ENCODE peak calls at places on chromosome 13, in six cellular contexts. V, T, M, P, A and O are unnamed samples.

GRCh38 chr13:113748101-113748861 is 10.7 kb upstream of the TMEM255B start:
- DNase-seq in V (no peak), T (no peak), M (no peak), P (no peak), A (no peak), O (no peak)

GRCh38 chr13:100517135-100517534 is 71.5 kb downstream of the GGACT start:
- DNase-seq in V (no peak), T (no peak), M (no peak), P (no peak), A (no peak), O (no peak)

GRCh38 chr13:74657765-74658164 is 523.6 kb upstream of the KLF12 start:
- DNase-seq in V (no peak), T (no peak), M (no peak), P (no peak), A (no peak), O (no peak)

GRCh38 chr13:76019421-76020044 is 383.4 kb downstream of the LMO7 start:
- DNase-seq in V (no peak), T (no peak), M (peak; percentile 4), P (no peak), A (peak; percentile 21), O (no peak)

GRCh38 chr13:110564472-110564985 is 3.0 kb upstream of the RAB20 start:
- DNase-seq in V (no peak), T (no peak), M (no peak), P (no peak), A (no peak), O (no peak)

GRCh38 chr13:110512198-110512740 is 49.3 kb downstream of the RAB20 start:
- DNase-seq in V (no peak), T (no peak), M (no peak), P (no peak), A (no peak), O (no peak)

GRCh38 chr13:114079601-114080536 is 52.6 kb downstream of the RASA3 start:
- DNase-seq in V (no peak), T (no peak), M (no peak), P (no peak), A (no peak), O (no peak)

GRCh38 chr13:60887711-60888110 is 490.7 kb downstream of the TDRD3 start:
- DNase-seq in V (no peak), T (no peak), M (no peak), P (no peak), A (no peak), O (no peak)

GRCh38 chr13:39129253-39129652 is 91.0 kb downstream of the NHLRC3 start:
- DNase-seq in V (no peak), T (no peak), M (no peak), P (no peak), A (no peak), O (no peak)

GRCh38 chr13:97359181-97360057 is 74.5 kb upstream of the RAP2A start:
- DNase-seq in V (peak; percentile 18), T (peak; percentile 87), M (peak; percentile 62), P (peak; percentile 87), A (peak; percentile 37), O (no peak)

GRCh38 chr13:84405286-84405685 is 523.0 kb upstream of the SLITRK1 start:
- DNase-seq in V (no peak), T (no peak), M (no peak), P (peak; percentile 12), A (no peak), O (no peak)

GRCh38 chr13:74528751-74529513 is 394.7 kb upstream of the KLF12 start:
- DNase-seq in V (no peak), T (no peak), M (no peak), P (no peak), A (no peak), O (no peak)

GRCh38 chr13:24630851-24631341 is 49.3 kb upstream of the ATP12A start:
- DNase-seq in V (no peak), T (no peak), M (no peak), P (peak; percentile 52), A (no peak), O (no peak)

GRCh38 chr13:76903544-76904162 is 17.4 kb upstream of the KCTD12 start:
- DNase-seq in V (peak; percentile 48), T (peak; percentile 50), M (peak; percentile 70), P (peak; percentile 87), A (peak; percentile 50), O (peak; percentile 46)

GRCh38 chr13:95585867-95586266 is 33.3 kb downstream of the CLDN10 start:
- DNase-seq in V (no peak), T (no peak), M (no peak), P (no peak), A (no peak), O (no peak)

GRCh38 chr13:40438999-40439797 is 227.2 kb downstream of the FOXO1 start:
- DNase-seq in V (no peak), T (no peak), M (peak; percentile 23), P (peak; percentile 68), A (no peak), O (no peak)

GRCh38 chr13:46359731-46360130 is 27.3 kb downstream of the RUBCNL start:
- DNase-seq in V (no peak), T (no peak), M (no peak), P (peak; percentile 30), A (no peak), O (no peak)

GRCh38 chr13:113888701-113889330 is 24.9 kb upstream of the GAS6 start:
- DNase-seq in V (no peak), T (no peak), M (no peak), P (no peak), A (no peak), O (no peak)

GRCh38 chr13:64819081-64819480 is 2411.1 kb downstream of the PCDH9 start:
- DNase-seq in V (no peak), T (no peak), M (no peak), P (peak; percentile 15), A (no peak), O (no peak)

GRCh38 chr13:95627590-95627989 is 16.9 kb downstream of the DZIP1 start:
- DNase-seq in V (no peak), T (no peak), M (no peak), P (no peak), A (no peak), O (no peak)

GRCh38 chr13:37905736-37906135 is 36.2 kb upstream of the TRPC4 start:
- DNase-seq in V (no peak), T (no peak), M (no peak), P (peak; percentile 25), A (no peak), O (no peak)

GRCh38 chr13:60696602-60697001 is 299.6 kb downstream of the TDRD3 start:
- DNase-seq in V (no peak), T (no peak), M (no peak), P (no peak), A (no peak), O (no peak)

GRCh38 chr13:102440259-102440936 is 38.5 kb upstream of the FGF14 start:
- DNase-seq in V (no peak), T (no peak), M (no peak), P (no peak), A (no peak), O (no peak)

GRCh38 chr13:91400094-91400462 is 1.7 kb downstream of the GPC5 start:
- DNase-seq in V (no peak), T (no peak), M (no peak), P (no peak), A (no peak), O (no peak)

GRCh38 chr13:91398413-91399188 is at the start of gene GPC5:
- DNase-seq in V (peak; percentile 75), T (no peak), M (peak; percentile 48), P (peak; percentile 53), A (peak; percentile 67), O (peak; percentile 61)

GRCh38 chr13:91399189-91400093 is 1.0 kb downstream of the GPC5 start:
- DNase-seq in V (no peak), T (no peak), M (no peak), P (no peak), A (no peak), O (no peak)

GRCh38 chr13:91405240-91405639 is 6.8 kb downstream of the GPC5 start:
- DNase-seq in V (no peak), T (no peak), M (no peak), P (no peak), A (no peak), O (no peak)

DNA sequence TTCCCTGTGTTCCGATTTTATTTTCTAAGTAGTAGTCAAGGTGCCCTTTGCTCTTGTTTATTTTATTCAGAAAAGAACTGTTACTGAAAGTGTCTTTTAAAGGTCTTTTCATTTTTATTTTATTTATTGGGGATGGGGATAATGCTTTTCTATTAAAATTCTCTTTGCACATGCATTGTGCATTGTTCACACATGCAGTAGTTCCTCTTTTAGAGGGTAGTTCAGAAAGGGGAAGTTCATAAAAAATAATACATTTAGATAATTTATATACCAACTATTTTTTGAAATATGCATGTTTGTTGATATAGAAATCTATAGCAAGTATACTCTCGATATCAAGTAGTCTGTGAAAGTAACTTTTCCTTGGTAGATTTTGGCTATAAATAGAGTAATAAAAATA is 3.5 kb downstream of the GPC5 start:
- DNase-seq in V (no peak), T (no peak), M (no peak), P (no peak), A (no peak), O (no peak)
- TF ChIP-seq CTCF in V (no peak), T (no peak), M (no peak), P (no peak), A (no peak), O (no peak)

GRCh38 chr13:59343993-59344780 is 819.5 kb downstream of the DIAPH3 start:
- DNase-seq in V (no peak), T (no peak), M (no peak), P (no peak), A (no peak), O (no peak)
- TF ChIP-seq CTCF in V (no peak), T (no peak), M (no peak), P (no peak), A (no peak), O (no peak)

GRCh38 chr13:54733639-54734038 is 1705.0 kb downstream of the OLFM4 start:
- DNase-seq in V (no peak), T (no peak), M (no peak), P (no peak), A (no peak), O (no peak)
- TF ChIP-seq CTCF in V (no peak), T (no peak), M (no peak), P (no peak), A (peak; percentile 35), O (no peak)

GRCh38 chr13:51913421-51914136 is 51.8 kb downstream of the CCDC70 start:
- DNase-seq in V (no peak), T (no peak), M (peak; percentile 12), P (no peak), A (no peak), O (no peak)

GRCh38 chr13:51914137-51914493 is 52.3 kb downstream of the CCDC70 start:
- DNase-seq in V (no peak), T (no peak), M (no peak), P (no peak), A (no peak), O (no peak)

GRCh38 chr13:51910508-51910907 is 48.7 kb downstream of the CCDC70 start:
- DNase-seq in V (no peak), T (no peak), M (no peak), P (no peak), A (no peak), O (no peak)

GRCh38 chr13:51912511-51913225 is 50.9 kb downstream of the CCDC70 start:
- DNase-seq in V (no peak), T (no peak), M (no peak), P (no peak), A (no peak), O (no peak)

DNA sequence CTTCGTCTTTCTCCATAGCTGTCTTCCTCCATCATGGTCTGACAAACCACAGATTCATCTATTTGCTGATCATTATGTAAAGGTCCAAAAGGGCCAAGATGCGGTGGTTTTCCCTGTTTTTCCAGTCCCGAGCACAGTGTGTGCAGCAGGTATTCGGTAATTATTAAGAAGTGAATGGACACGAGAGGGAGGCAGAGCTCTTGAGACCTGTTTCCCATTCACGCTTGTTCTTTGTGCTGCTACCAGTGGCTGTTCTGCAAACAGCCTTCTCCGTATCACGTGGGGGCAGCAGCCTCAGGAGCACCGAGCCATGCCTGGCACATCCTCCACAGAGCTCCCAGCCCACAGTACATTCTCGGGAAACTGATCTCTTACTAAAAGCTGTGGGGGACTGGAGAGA is 50.3 kb downstream of the CCDC70 start:
- DNase-seq in V (no peak), T (no peak), M (no peak), P (peak; percentile 5), A (no peak), O (no peak)
- TF ChIP-seq CTCF in V (no peak), T (no peak), M (no peak), P (no peak), A (peak; percentile 11), O (no peak)